ENCODE peak calls at places on chromosome 21, in eight cellular contexts. X is Daoy, I is amniotic stem cell, C is hypothalamus, A is psoas muscle, J is HT1080, Z is adrenal gland, G is NCI-H1105. R is an unnamed sample.

GRCh38 chr21:31334648-31335121 is 9.4 kb downstream of the TIAM1 start:
- DNase-seq in X (peak; percentile 87), I (no peak), C (no peak), A (no peak), J (no peak), Z (no peak), G (peak; percentile 48), R (no peak)

GRCh38 chr21:42503711-42504110 is 7.7 kb upstream of the RSPH1 start:
- DNase-seq in X (no peak), I (no peak), C (no peak), A (no peak), J (no peak), Z (no peak), G (no peak), R (no peak)

GRCh38 chr21:29520146-29520545 is 221.4 kb downstream of the BACH1 start:
- DNase-seq in X (no peak), I (no peak), C (no peak), A (no peak), J (no peak), Z (no peak), G (no peak), R (no peak)

GRCh38 chr21:25453524-25453923 is 153.8 kb downstream of the MRPL39 start:
- DNase-seq in X (no peak), I (no peak), C (no peak), A (no peak), J (no peak), Z (no peak), G (no peak), R (no peak)

GRCh38 chr21:24223625-24224024 is 1383.7 kb downstream of the MRPL39 start:
- DNase-seq in X (no peak), I (no peak), C (no peak), A (no peak), J (no peak), Z (no peak), G (no peak), R (no peak)

GRCh38 chr21:17976139-17976538 is 157.0 kb upstream of the C21orf91 start:
- DNase-seq in X (no peak), I (no peak), C (no peak), A (no peak), J (peak; percentile 18), Z (no peak), G (no peak), R (no peak)

GRCh38 chr21:45415188-45415942 is 10.4 kb downstream of the COL18A1 start:
- DNase-seq in X (no peak), I (no peak), C (no peak), A (peak; percentile 31), J (no peak), Z (no peak), G (no peak), R (no peak)

GRCh38 chr21:44442266-44443125 is 12.8 kb upstream of the LRRC3 start:
- DNase-seq in X (no peak), I (no peak), C (no peak), A (peak; percentile 32), J (no peak), Z (no peak), G (no peak), R (no peak)

GRCh38 chr21:22791986-22792560 is 1793.9 kb downstream of the NCAM2 start:
- DNase-seq in X (peak; percentile 6), I (peak; percentile 65), C (no peak), A (no peak), J (peak; percentile 41), Z (peak; percentile 27), G (peak; percentile 50), R (no peak)

GRCh38 chr21:14095021-14095420 is 115.7 kb downstream of the LIPI start:
- DNase-seq in X (no peak), I (no peak), C (no peak), A (no peak), J (no peak), Z (no peak), G (no peak), R (no peak)

GRCh38 chr21:41715649-41716321 is 51.1 kb downstream of the RIPK4 start:
- DNase-seq in X (peak; percentile 60), I (no peak), C (no peak), A (no peak), J (peak; percentile 6), Z (no peak), G (no peak), R (no peak)